ENCODE peak calls at places on chromosomes 13 and 19, in eight cellular contexts. Z is NCI-H1105, M is H7, Y is head of caudate nucleus, B is DMS153, S is GM10248, E is amniotic stem cell, A is posterior vena cava. P is an unnamed sample.

GRCh38 chr19:29665826-29666633 is 769 bp downstream of the PLEKHF1 start:
- DNase-seq in Z (no peak), M (peak), Y (no peak), B (no peak), S (peak), E (no peak), A (peak), P (no peak)

GRCh38 chr19:47603706-47604310 is 5.1 kb upstream of the BICRA start:
- DNase-seq in Z (no peak), M (no peak), Y (no peak), B (no peak), S (no peak), E (no peak), A (no peak), P (no peak)

GRCh38 chr19:40640744-40641143 is 39.6 kb downstream of the LTBP4 start:
- DNase-seq in Z (no peak), M (peak), Y (no peak), B (no peak), S (no peak), E (no peak), A (peak), P (no peak)

GRCh38 chr19:3266792-3267469 is 42.5 kb downstream of the CELF5 start:
- DNase-seq in Z (no peak), M (no peak), Y (peak), B (no peak), S (no peak), E (no peak), A (no peak), P (no peak)

GRCh38 chr13:110485604-110486003 is 75.9 kb downstream of the RAB20 start:
- DNase-seq in Z (no peak), M (peak), Y (no peak), B (no peak), S (no peak), E (no peak), A (no peak), P (no peak)

GRCh38 chr19:2043864-2044708 is 7.0 kb downstream of the MKNK2 start:
- DNase-seq in Z (no peak), M (peak), Y (no peak), B (no peak), S (no peak), E (no peak), A (no peak), P (no peak)

GRCh38 chr13:105665284-105665683 is 870.2 kb downstream of the EFNB2 start:
- DNase-seq in Z (no peak), M (no peak), Y (no peak), B (no peak), S (no peak), E (peak), A (no peak), P (no peak)

GRCh38 chr13:93496985-93497673 is 270.5 kb downstream of the GPC6 start:
- DNase-seq in Z (peak), M (no peak), Y (no peak), B (peak), S (no peak), E (no peak), A (no peak), P (peak)

GRCh38 chr13:21670883-21671792 is at the start of gene FGF9:
- DNase-seq in Z (peak), M (peak), Y (peak), B (peak), S (peak), E (no peak), A (peak), P (peak)